ENCODE peak calls at places on chromosomes 1 and 21, in six cellular contexts. X is GM19239; O is GM23338; H is SW480; A is activated T-helper 9 cell treated with anti-CD3 and anti-CD28 coated beads, Interleukin-2, amount 50 U/mL, for 16 hours; Q is GM18507. C is an unnamed sample.
A peak's percentile ranks its signal among the peaks of the same experiment; 100 is the strongest.

GRCh38 chr1:6580119-6580587 is 359 bp downstream of the ZBTB48 start:
- DNase-seq in X (no peak), O (no peak), H (no peak), A (no peak), Q (no peak), C (no peak)

GRCh38 chr21:45320991-45321656 is 33.4 kb upstream of the POFUT2 start:
- DNase-seq in X (no peak), O (no peak), H (no peak), A (no peak), Q (no peak), C (no peak)

GRCh38 chr21:42187976-42188653 is 30.8 kb upstream of the ABCG1 start:
- DNase-seq in X (peak; percentile 80), O (no peak), H (no peak), A (peak; percentile 61), Q (peak; percentile 64), C (peak; percentile 92)

GRCh38 chr21:45289655-45290515 is 2.2 kb upstream of the POFUT2 start:
- DNase-seq in X (no peak), O (peak; percentile 47), H (no peak), A (no peak), Q (no peak), C (no peak)

GRCh38 chr1:221837886-221838285 is 96.0 kb upstream of the DUSP10 start:
- DNase-seq in X (peak; percentile 27), O (no peak), H (no peak), A (no peak), Q (no peak), C (peak; percentile 22)

GRCh38 chr1:62405247-62405646 is 31.6 kb upstream of the USP1 start:
- DNase-seq in X (no peak), O (no peak), H (no peak), A (no peak), Q (no peak), C (no peak)

GRCh38 chr1:20093940-20094391 is 24.0 kb downstream of the PLA2G5 start:
- DNase-seq in X (no peak), O (no peak), H (no peak), A (no peak), Q (no peak), C (no peak)

GRCh38 chr1:218658294-218658693 is 313.2 kb downstream of the TGFB2 start:
- DNase-seq in X (no peak), O (no peak), H (no peak), A (no peak), Q (no peak), C (no peak)

GRCh38 chr1:209643295-209644020 is 8.8 kb downstream of the LAMB3 start:
- DNase-seq in X (no peak), O (no peak), H (no peak), A (no peak), Q (no peak), C (no peak)

GRCh38 chr1:73593804-73594203 is 604.2 kb downstream of the LRRIQ3 start:
- DNase-seq in X (no peak), O (no peak), H (no peak), A (no peak), Q (no peak), C (no peak)

GRCh38 chr21:46643379-46644177 is 8.1 kb downstream of the PRMT2 start:
- DNase-seq in X (no peak), O (no peak), H (no peak), A (no peak), Q (no peak), C (no peak)

GRCh38 chr1:201447911-201448871 is 20.8 kb downstream of the PHLDA3 start:
- DNase-seq in X (peak; percentile 82), O (peak; percentile 91), H (peak; percentile 86), A (peak; percentile 38), Q (peak; percentile 77), C (peak; percentile 43)

GRCh38 chr1:21869620-21870121 is 57.6 kb downstream of the LDLRAD2 start:
- DNase-seq in X (no peak), O (no peak), H (peak; percentile 54), A (no peak), Q (no peak), C (no peak)

GRCh38 chr1:230243583-230244377 is 176.7 kb downstream of the GALNT2 start:
- DNase-seq in X (no peak), O (no peak), H (no peak), A (no peak), Q (no peak), C (no peak)

GRCh38 chr1:243686149-243686548 is 163.9 kb downstream of the AKT3 start:
- DNase-seq in X (no peak), O (no peak), H (no peak), A (no peak), Q (no peak), C (no peak)

GRCh38 chr1:117570988-117571409 is 34.8 kb upstream of the TENT5C start:
- DNase-seq in X (no peak), O (peak; percentile 33), H (peak; percentile 44), A (no peak), Q (no peak), C (no peak)

GRCh38 chr1:160519542-160520435 is 3.3 kb downstream of the SLAMF6 start:
- DNase-seq in X (no peak), O (peak; percentile 28), H (peak; percentile 81), A (no peak), Q (no peak), C (no peak)

C was measured in GM12864.